ENCODE peak calls at places on chromosomes 11 and 22, in seven cellular contexts. One of them, this sample, is unnamed.

GRCh38 chr11:48165426-48165825 is 51.2 kb upstream of the OR4B1 start:
- DNase-seq in AG09309: no peak
- DNase-seq in kidney: no peak
- DNase-seq in transverse colon: no peak
- DNase-seq in IMR-90: no peak
- DNase-seq in AG04450: no peak
- DNase-seq in coronary artery: no peak
- DNase-seq in this sample: no peak

GRCh38 chr11:88330826-88331428 is 6.6 kb downstream of the CTSC start:
- DNase-seq in IMR-90: no peak
- DNase-seq in kidney: no peak
- DNase-seq in AG04450: no peak
- DNase-seq in AG09309: no peak
- DNase-seq in transverse colon: no peak
- DNase-seq in coronary artery: no peak
- DNase-seq in this sample: no peak

GRCh38 chr11:3949132-3949531 is 93.7 kb downstream of the STIM1 start:
- DNase-seq in kidney: no peak
- DNase-seq in coronary artery: no peak
- DNase-seq in transverse colon: peak
- DNase-seq in AG04450: no peak
- DNase-seq in IMR-90: no peak
- DNase-seq in AG09309: no peak
- DNase-seq in this sample: no peak

GRCh38 chr22:49102367-49102766 is 725.3 kb downstream of the BRD1 start:
- DNase-seq in IMR-90: no peak
- DNase-seq in transverse colon: no peak
- DNase-seq in coronary artery: no peak
- DNase-seq in kidney: peak
- DNase-seq in AG09309: no peak
- DNase-seq in AG04450: no peak
- DNase-seq in this sample: no peak

GRCh38 chr22:46681010-46681409 is 57.0 kb downstream of the CERK start:
- DNase-seq in AG04450: no peak
- DNase-seq in coronary artery: no peak
- DNase-seq in IMR-90: no peak
- DNase-seq in AG09309: no peak
- DNase-seq in transverse colon: no peak
- DNase-seq in kidney: no peak
- DNase-seq in this sample: no peak

GRCh38 chr11:14288189-14288935 is 70.6 kb downstream of the RRAS2 start:
- DNase-seq in transverse colon: no peak
- DNase-seq in AG04450: peak
- DNase-seq in coronary artery: no peak
- DNase-seq in IMR-90: peak
- DNase-seq in kidney: no peak
- DNase-seq in AG09309: peak
- DNase-seq in this sample: no peak

GRCh38 chr22:49954354-49954753 is 6.2 kb upstream of the PIM3 start:
- DNase-seq in AG09309: no peak
- DNase-seq in kidney: peak
- DNase-seq in IMR-90: no peak
- DNase-seq in AG04450: no peak
- DNase-seq in transverse colon: no peak
- DNase-seq in coronary artery: no peak
- DNase-seq in this sample: no peak

GRCh38 chr22:31228425-31228824 is 16.3 kb downstream of the LIMK2 start:
- DNase-seq in kidney: no peak
- DNase-seq in transverse colon: no peak
- DNase-seq in AG04450: no peak
- DNase-seq in AG09309: no peak
- DNase-seq in coronary artery: no peak
- DNase-seq in IMR-90: no peak
- DNase-seq in this sample: no peak

GRCh38 chr11:14537134-14537599 is 17.0 kb upstream of the PSMA1 start:
- DNase-seq in transverse colon: peak
- DNase-seq in AG04450: no peak
- DNase-seq in IMR-90: peak
- DNase-seq in coronary artery: no peak
- DNase-seq in AG09309: no peak
- DNase-seq in kidney: no peak
- DNase-seq in this sample: no peak

GRCh38 chr11:117409511-117409910 is 81.9 kb downstream of the CEP164 start:
- DNase-seq in transverse colon: no peak
- DNase-seq in kidney: no peak
- DNase-seq in coronary artery: no peak
- DNase-seq in AG04450: no peak
- DNase-seq in AG09309: no peak
- DNase-seq in IMR-90: no peak
- DNase-seq in this sample: no peak

GRCh38 chr11:62452261-62452660 is 33.4 kb downstream of the SCGB1A1 start:
- DNase-seq in AG09309: no peak
- DNase-seq in IMR-90: no peak
- DNase-seq in transverse colon: no peak
- DNase-seq in kidney: no peak
- DNase-seq in AG04450: no peak
- DNase-seq in coronary artery: no peak
- DNase-seq in this sample: no peak

GRCh38 chr22:24142241-24142640 is 39.0 kb upstream of the SUSD2 start:
- DNase-seq in AG09309: no peak
- DNase-seq in coronary artery: no peak
- DNase-seq in kidney: no peak
- DNase-seq in transverse colon: no peak
- DNase-seq in AG04450: no peak
- DNase-seq in IMR-90: no peak
- DNase-seq in this sample: no peak

GRCh38 chr22:35458547-35459422 is 58.8 kb downstream of the MCM5 start:
- DNase-seq in AG04450: no peak
- DNase-seq in AG09309: no peak
- DNase-seq in kidney: no peak
- DNase-seq in IMR-90: no peak
- DNase-seq in transverse colon: no peak
- DNase-seq in coronary artery: no peak
- DNase-seq in this sample: no peak

GRCh38 chr11:76808158-76808557 is 25.0 kb downstream of the TSKU start:
- DNase-seq in transverse colon: no peak
- DNase-seq in AG09309: no peak
- DNase-seq in coronary artery: peak
- DNase-seq in AG04450: no peak
- DNase-seq in IMR-90: no peak
- DNase-seq in kidney: no peak
- DNase-seq in this sample: no peak

GRCh38 chr11:47589103-47589502 is 2.6 kb downstream of the FAM180B start:
- DNase-seq in coronary artery: no peak
- DNase-seq in kidney: no peak
- DNase-seq in AG09309: no peak
- DNase-seq in AG04450: no peak
- DNase-seq in IMR-90: no peak
- DNase-seq in transverse colon: no peak
- DNase-seq in this sample: no peak

GRCh38 chr11:945986-946385 is 20.3 kb downstream of the AP2A2 start:
- DNase-seq in AG09309: no peak
- DNase-seq in transverse colon: no peak
- DNase-seq in AG04450: no peak
- DNase-seq in coronary artery: no peak
- DNase-seq in kidney: no peak
- DNase-seq in IMR-90: no peak
- DNase-seq in this sample: no peak

GRCh38 chr11:942853-943252 is 17.2 kb downstream of the AP2A2 start:
- DNase-seq in kidney: no peak
- DNase-seq in AG09309: no peak
- DNase-seq in IMR-90: peak
- DNase-seq in transverse colon: no peak
- DNase-seq in AG04450: no peak
- DNase-seq in coronary artery: no peak
- DNase-seq in this sample: no peak

GRCh38 chr11:947744-948143 is 22.1 kb downstream of the AP2A2 start:
- DNase-seq in AG09309: no peak
- DNase-seq in transverse colon: no peak
- DNase-seq in IMR-90: no peak
- DNase-seq in kidney: no peak
- DNase-seq in AG04450: no peak
- DNase-seq in coronary artery: no peak
- DNase-seq in this sample: no peak

GRCh38 chr11:940496-941135 is 14.9 kb downstream of the AP2A2 start:
- DNase-seq in coronary artery: no peak
- DNase-seq in IMR-90: no peak
- DNase-seq in AG09309: no peak
- DNase-seq in transverse colon: no peak
- DNase-seq in AG04450: no peak
- DNase-seq in kidney: peak
- DNase-seq in this sample: no peak

DNA sequence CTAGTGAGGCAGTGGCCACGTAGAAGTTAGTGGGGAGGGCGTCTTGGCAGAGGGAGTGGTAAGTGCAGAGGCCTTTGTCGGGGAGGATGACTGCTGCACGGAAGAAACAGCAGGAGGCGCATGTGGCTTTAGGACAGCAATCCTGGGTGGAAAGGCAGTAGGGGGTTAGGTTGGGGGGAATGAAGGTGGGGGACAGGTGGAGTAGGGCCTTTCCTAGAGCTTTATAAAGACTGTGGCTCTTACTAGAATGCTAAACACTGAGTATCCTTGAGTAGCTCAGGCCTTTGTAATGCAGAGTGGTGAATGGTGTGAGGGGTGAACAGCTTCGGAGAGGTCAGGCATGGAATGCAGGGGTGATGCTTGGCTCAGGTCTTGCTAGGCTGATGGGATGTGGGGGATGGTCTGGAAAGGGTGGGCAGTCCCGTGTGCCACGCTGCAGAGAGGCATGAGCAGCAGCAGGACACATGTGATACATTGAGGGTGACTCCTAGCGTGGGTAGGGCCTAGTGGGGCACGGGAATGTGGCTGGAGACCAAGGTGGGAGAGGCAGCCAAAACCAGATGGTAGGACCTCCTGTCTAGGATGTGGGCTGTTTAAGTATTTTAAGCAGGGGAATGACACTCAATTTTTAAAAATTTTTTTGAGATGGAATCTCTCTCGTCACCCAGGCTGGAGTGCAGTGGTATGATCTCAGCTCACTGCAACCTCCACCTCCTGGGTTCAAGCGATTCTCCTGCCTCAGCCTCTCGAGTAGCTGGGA is 19.2 kb downstream of the AP2A2 start:
- DNase-seq in AG04450: no peak
- DNase-seq in IMR-90: peak
- DNase-seq in coronary artery: no peak
- DNase-seq in AG09309: no peak
- DNase-seq in kidney: no peak
- DNase-seq in transverse colon: no peak
- DNase-seq in this sample: no peak
- H3K4me3 ChIP-seq in AG04450: no peak
- H3K4me3 ChIP-seq in IMR-90: no peak
- H3K4me3 ChIP-seq in coronary artery: no peak
- H3K4me3 ChIP-seq in AG09309: no peak
- H3K4me3 ChIP-seq in kidney: no peak
- H3K4me3 ChIP-seq in transverse colon: no peak
- H3K4me3 ChIP-seq in this sample: no peak

GRCh38 chr22:36566720-36567119 is 37.8 kb upstream of the EIF3D start:
- DNase-seq in AG04450: no peak
- DNase-seq in AG09309: no peak
- DNase-seq in coronary artery: no peak
- DNase-seq in IMR-90: no peak
- DNase-seq in kidney: no peak
- DNase-seq in transverse colon: no peak
- DNase-seq in this sample: no peak

GRCh38 chr22:36571991-36572390 is 43.0 kb upstream of the EIF3D start:
- DNase-seq in transverse colon: no peak
- DNase-seq in IMR-90: no peak
- DNase-seq in AG09309: no peak
- DNase-seq in coronary artery: no peak
- DNase-seq in AG04450: no peak
- DNase-seq in kidney: no peak
- DNase-seq in this sample: no peak

GRCh38 chr22:36568846-36569245 is 39.9 kb upstream of the EIF3D start:
- DNase-seq in IMR-90: no peak
- DNase-seq in AG09309: no peak
- DNase-seq in coronary artery: no peak
- DNase-seq in kidney: no peak
- DNase-seq in transverse colon: no peak
- DNase-seq in AG04450: no peak
- DNase-seq in this sample: no peak

GRCh38 chr22:36573815-36574350 is 44.9 kb upstream of the EIF3D start:
- DNase-seq in IMR-90: no peak
- DNase-seq in AG09309: no peak
- DNase-seq in transverse colon: no peak
- DNase-seq in AG04450: no peak
- DNase-seq in coronary artery: no peak
- DNase-seq in kidney: no peak
- DNase-seq in this sample: no peak

GRCh38 chr22:36569999-36570398 is 41.0 kb upstream of the EIF3D start:
- DNase-seq in AG09309: no peak
- DNase-seq in IMR-90: peak
- DNase-seq in kidney: no peak
- DNase-seq in AG04450: no peak
- DNase-seq in coronary artery: no peak
- DNase-seq in transverse colon: no peak
- DNase-seq in this sample: no peak
- H3K4me3 ChIP-seq in AG09309: no peak
- H3K4me3 ChIP-seq in IMR-90: no peak
- H3K4me3 ChIP-seq in kidney: no peak
- H3K4me3 ChIP-seq in AG04450: no peak
- H3K4me3 ChIP-seq in coronary artery: no peak
- H3K4me3 ChIP-seq in transverse colon: no peak
- H3K4me3 ChIP-seq in this sample: no peak

GRCh38 chr11:27020736-27021135 is 19.9 kb upstream of the BBOX1 start:
- DNase-seq in AG04450: no peak
- DNase-seq in kidney: no peak
- DNase-seq in coronary artery: no peak
- DNase-seq in AG09309: no peak
- DNase-seq in transverse colon: no peak
- DNase-seq in IMR-90: no peak
- DNase-seq in this sample: no peak
- H3K4me3 ChIP-seq in AG04450: no peak
- H3K4me3 ChIP-seq in kidney: no peak
- H3K4me3 ChIP-seq in coronary artery: no peak
- H3K4me3 ChIP-seq in AG09309: no peak
- H3K4me3 ChIP-seq in transverse colon: no peak
- H3K4me3 ChIP-seq in IMR-90: no peak
- H3K4me3 ChIP-seq in this sample: no peak

DNA sequence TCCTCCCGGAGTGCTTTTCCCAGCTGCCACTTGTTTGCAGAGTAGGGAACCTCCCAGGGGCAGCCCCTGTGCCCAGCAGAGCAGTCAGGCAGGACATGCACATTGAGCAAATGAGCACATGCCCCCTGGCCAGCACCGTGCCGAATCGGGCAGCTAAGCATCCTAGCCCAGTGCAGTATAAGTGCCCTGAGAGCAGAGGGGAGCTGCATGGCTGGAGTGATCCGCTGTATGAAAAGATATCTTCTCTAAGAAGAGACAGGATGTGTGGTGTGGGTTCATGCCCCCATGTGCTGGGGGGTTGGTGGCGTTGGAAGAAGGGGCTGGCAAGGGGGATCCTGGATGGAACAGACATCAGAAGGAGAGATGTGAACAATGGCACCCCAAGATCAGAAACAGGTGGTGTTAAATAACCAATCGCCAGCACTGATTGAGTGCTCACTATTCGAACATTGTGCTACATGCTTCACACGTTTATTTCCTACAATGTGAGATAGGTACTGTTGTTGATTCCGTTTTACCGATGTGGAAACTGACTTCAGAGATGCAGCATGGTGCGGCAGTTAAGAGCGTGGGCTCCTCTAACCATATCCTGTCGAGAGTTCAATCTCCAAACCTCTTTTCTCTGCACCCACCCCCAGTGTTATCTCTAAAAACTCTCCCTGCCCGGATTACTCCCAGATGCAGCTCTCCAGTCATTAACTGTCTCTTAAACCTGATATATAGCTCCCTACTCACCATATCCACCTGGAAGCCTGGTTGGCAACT is 1.3 kb downstream of the AIP start:
- DNase-seq in transverse colon: peak
- DNase-seq in AG09309: no peak
- DNase-seq in AG04450: no peak
- DNase-seq in IMR-90: no peak
- DNase-seq in kidney: peak
- DNase-seq in coronary artery: peak
- DNase-seq in this sample: no peak
- H3K4me3 ChIP-seq in transverse colon: no peak
- H3K4me3 ChIP-seq in AG09309: no peak
- H3K4me3 ChIP-seq in AG04450: peak
- H3K4me3 ChIP-seq in IMR-90: no peak
- H3K4me3 ChIP-seq in kidney: peak
- H3K4me3 ChIP-seq in coronary artery: peak
- H3K4me3 ChIP-seq in this sample: peak

This sample was measured in HFF-Myc.